ENCODE peak calls at places on chromosomes 1 and 21, in ten cellular contexts. B, J, D, C, N, I, O, T, R and U are unnamed samples.

GRCh38 chr1:30137001-30137400 is 586.4 kb downstream of the MATN1 start:
- DNase-seq in B (no peak), J (no peak), D (no peak), C (no peak), N (no peak), I (no peak), O (no peak), T (no peak), R (no peak), U (no peak)

GRCh38 chr1:27601321-27601770 is 2.6 kb downstream of the AHDC1 start:
- DNase-seq in B (no peak), J (no peak), D (no peak), C (no peak), N (no peak), I (no peak), O (no peak), T (no peak), R (no peak), U (no peak)

GRCh38 chr1:99535470-99536164 is 110.3 kb upstream of the PALMD start:
- DNase-seq in B (no peak), J (no peak), D (no peak), C (no peak), N (no peak), I (no peak), O (no peak), T (no peak), R (no peak), U (no peak)

GRCh38 chr1:54781023-54781723 is 16.9 kb upstream of the PARS2 start:
- DNase-seq in B (no peak), J (no peak), D (no peak), C (no peak), N (peak), I (no peak), O (no peak), T (no peak), R (no peak), U (no peak)

GRCh38 chr1:10117865-10118264 is 85.1 kb downstream of the UBE4B start:
- DNase-seq in B (no peak), J (no peak), D (no peak), C (no peak), N (no peak), I (no peak), O (no peak), T (no peak), R (no peak), U (no peak)

GRCh38 chr1:100921110-100921706 is 25.3 kb downstream of the SLC30A7 start:
- DNase-seq in B (peak), J (no peak), D (peak), C (peak), N (peak), I (no peak), O (no peak), T (no peak), R (no peak), U (no peak)

GRCh38 chr1:234975941-234976871 is 152.4 kb downstream of the TOMM20 start:
- DNase-seq in B (no peak), J (no peak), D (no peak), C (no peak), N (no peak), I (no peak), O (no peak), T (no peak), R (no peak), U (no peak)

GRCh38 chr1:40404670-40405462 is 31.3 kb downstream of the SMAP2 start:
- DNase-seq in B (peak), J (no peak), D (no peak), C (peak), N (peak), I (no peak), O (no peak), T (no peak), R (peak), U (no peak)

GRCh38 chr1:30611741-30612309 is 111.6 kb downstream of the MATN1 start:
- DNase-seq in B (no peak), J (no peak), D (no peak), C (no peak), N (peak), I (no peak), O (no peak), T (no peak), R (no peak), U (no peak)

GRCh38 chr1:111987502-111987901 is 2.0 kb downstream of the KCND3 start:
- DNase-seq in B (no peak), J (no peak), D (no peak), C (no peak), N (no peak), I (no peak), O (no peak), T (no peak), R (no peak), U (no peak)

GRCh38 chr1:200355815-200356214 is 54.0 kb downstream of the ZNF281 start:
- DNase-seq in B (no peak), J (no peak), D (no peak), C (no peak), N (no peak), I (no peak), O (no peak), T (no peak), R (no peak), U (no peak)

GRCh38 chr21:15138475-15138874 is 73.7 kb upstream of the NRIP1 start:
- DNase-seq in B (peak), J (no peak), D (no peak), C (no peak), N (no peak), I (no peak), O (no peak), T (no peak), R (no peak), U (no peak)

GRCh38 chr21:37159053-37159776 is 86.2 kb downstream of the TTC3 start:
- DNase-seq in B (no peak), J (no peak), D (peak), C (no peak), N (no peak), I (no peak), O (no peak), T (no peak), R (no peak), U (no peak)